ENCODE peak calls at places on chromosomes 3 and 15, in five cellular contexts. One of them, this sample, is unnamed.

GRCh38 chr3:3998140-3998977 is 199.1 kb downstream of the LRRN1 start:
- DNase-seq in epithelial cell of prostate: no peak
- DNase-seq in NCI-H774: peak
- DNase-seq in posterior cingulate gyrus: no peak
- DNase-seq in putamen: peak
- DNase-seq in this sample: no peak

GRCh38 chr15:82177291-82178010 is 85.1 kb downstream of the EFL1 start:
- DNase-seq in epithelial cell of prostate: peak
- DNase-seq in posterior cingulate gyrus: no peak
- DNase-seq in putamen: no peak
- DNase-seq in NCI-H774: no peak
- DNase-seq in this sample: no peak

GRCh38 chr3:161600185-161600584 is 103.6 kb downstream of the OTOL1 start:
- DNase-seq in posterior cingulate gyrus: no peak
- DNase-seq in epithelial cell of prostate: peak
- DNase-seq in NCI-H774: peak
- DNase-seq in putamen: no peak
- DNase-seq in this sample: no peak

GRCh38 chr15:101613130-101614000 is 38.8 kb downstream of the TM2D3 start:
- DNase-seq in posterior cingulate gyrus: peak
- DNase-seq in NCI-H774: peak
- DNase-seq in epithelial cell of prostate: peak
- DNase-seq in putamen: peak
- DNase-seq in this sample: no peak

GRCh38 chr15:92449476-92449875 is 55.8 kb downstream of the ST8SIA2 start:
- DNase-seq in posterior cingulate gyrus: no peak
- DNase-seq in NCI-H774: no peak
- DNase-seq in putamen: no peak
- DNase-seq in epithelial cell of prostate: no peak
- DNase-seq in this sample: no peak

GRCh38 chr15:60854858-60855568 is 374.1 kb downstream of the RORA start:
- DNase-seq in epithelial cell of prostate: peak
- DNase-seq in NCI-H774: no peak
- DNase-seq in posterior cingulate gyrus: no peak
- DNase-seq in putamen: no peak
- DNase-seq in this sample: no peak

GRCh38 chr3:8942115-8942514 is 21.2 kb downstream of the RAD18 start:
- DNase-seq in NCI-H774: no peak
- DNase-seq in putamen: no peak
- DNase-seq in posterior cingulate gyrus: no peak
- DNase-seq in epithelial cell of prostate: no peak
- DNase-seq in this sample: no peak

GRCh38 chr3:29486087-29486486 is 205.2 kb downstream of the RBMS3 start:
- DNase-seq in epithelial cell of prostate: peak
- DNase-seq in NCI-H774: peak
- DNase-seq in putamen: no peak
- DNase-seq in posterior cingulate gyrus: no peak
- DNase-seq in this sample: no peak

GRCh38 chr15:59283717-59284336 is 77.2 kb downstream of the LDHAL6B start:
- DNase-seq in putamen: no peak
- DNase-seq in NCI-H774: no peak
- DNase-seq in posterior cingulate gyrus: no peak
- DNase-seq in epithelial cell of prostate: peak
- DNase-seq in this sample: no peak

This sample was measured in occipital lobe.